ENCODE peak calls at places on chromosomes 4 and X, in ten cellular contexts. O is lung, U is HepG2, L is fibroblast of pulmonary artery, R is astrocyte of the spinal cord, P is kidney epithelial cell, B is endothelial cell of umbilical vein, N is HFF-Myc, Y is DND-41, F is transverse colon. E is an unnamed sample.

GRCh38 chr4:159111417-159111816 is 8.5 kb downstream of the RAPGEF2 start:
- DNase-seq in L (no peak), N (no peak), O (no peak), B (no peak), U (no peak), F (no peak), R (no peak), P (no peak), Y (no peak), E (no peak)

GRCh38 chr4:96194993-96195392 is 355.1 kb downstream of the PDHA2 start:
- DNase-seq in F (no peak), O (no peak), P (no peak), B (no peak), R (peak; percentile 36), L (peak; percentile 6), U (no peak), Y (no peak), N (no peak), E (peak; percentile 22)

GRCh38 chrX:51496501-51497291 is at the start of gene NUDT11:
- DNase-seq in O (peak; percentile 32), Y (no peak), N (no peak), F (peak; percentile 46), R (peak; percentile 70), L (peak; percentile 69), P (no peak), U (no peak), B (peak; percentile 68), E (peak; percentile 22)

GRCh38 chr4:8072235-8072968 is 86.2 kb downstream of the ABLIM2 start:
- DNase-seq in P (no peak), U (no peak), L (no peak), B (no peak), R (no peak), Y (no peak), F (no peak), N (no peak), O (no peak), E (no peak)

GRCh38 chr4:37763831-37764230 is 62.7 kb upstream of the PGM2 start:
- DNase-seq in L (no peak), N (no peak), R (no peak), O (no peak), F (no peak), P (no peak), U (no peak), B (no peak), Y (no peak), E (no peak)

GRCh38 chrX:48854898-48855297 is 19.5 kb upstream of the PCSK1N start:
- DNase-seq in U (peak; percentile 25), B (no peak), O (no peak), R (no peak), F (no peak), N (no peak), P (no peak), L (peak; percentile 3), Y (peak; percentile 5), E (no peak)

GRCh38 chr4:112511294-112512118 is 4.5 kb downstream of the NEUROG2 start:
- DNase-seq in B (no peak), N (no peak), L (no peak), Y (no peak), F (no peak), P (no peak), O (no peak), U (no peak), R (no peak), E (no peak)

GRCh38 chr4:128737098-128737513 is 72.4 kb upstream of the JADE1 start:
- DNase-seq in P (no peak), Y (no peak), U (no peak), N (no peak), F (no peak), R (no peak), L (peak; percentile 47), B (no peak), O (no peak), E (no peak)

GRCh38 chrX:9862953-9863352 is 76.7 kb downstream of the SHROOM2 start:
- DNase-seq in L (no peak), F (no peak), N (no peak), Y (no peak), R (no peak), U (no peak), B (no peak), P (no peak), O (no peak), E (no peak)

GRCh38 chrX:9859711-9860555 is 73.7 kb downstream of the SHROOM2 start:
- DNase-seq in N (peak; percentile 26), R (peak; percentile 61), B (no peak), F (no peak), O (no peak), L (no peak), Y (no peak), P (no peak), U (no peak), E (peak; percentile 16)

GRCh38 chrX:9862525-9862924 is 76.3 kb downstream of the SHROOM2 start:
- DNase-seq in Y (no peak), N (no peak), O (no peak), B (no peak), L (no peak), U (no peak), F (no peak), R (no peak), P (no peak), E (no peak)

GRCh38 chrX:9860826-9861225 is 74.6 kb downstream of the SHROOM2 start:
- DNase-seq in B (no peak), L (no peak), N (no peak), Y (no peak), R (no peak), P (no peak), U (no peak), F (no peak), O (no peak), E (no peak)

GRCh38 chrX:9861711-9862110 is 75.5 kb downstream of the SHROOM2 start:
- DNase-seq in O (no peak), U (peak; percentile 37), P (no peak), B (no peak), Y (no peak), L (no peak), F (no peak), R (no peak), N (no peak), E (no peak)
- TF ChIP-seq CTCF in O (no peak), U (no peak), P (no peak), B (no peak), Y (no peak), L (no peak), F (no peak), R (no peak), N (no peak), E (no peak)

DNA sequence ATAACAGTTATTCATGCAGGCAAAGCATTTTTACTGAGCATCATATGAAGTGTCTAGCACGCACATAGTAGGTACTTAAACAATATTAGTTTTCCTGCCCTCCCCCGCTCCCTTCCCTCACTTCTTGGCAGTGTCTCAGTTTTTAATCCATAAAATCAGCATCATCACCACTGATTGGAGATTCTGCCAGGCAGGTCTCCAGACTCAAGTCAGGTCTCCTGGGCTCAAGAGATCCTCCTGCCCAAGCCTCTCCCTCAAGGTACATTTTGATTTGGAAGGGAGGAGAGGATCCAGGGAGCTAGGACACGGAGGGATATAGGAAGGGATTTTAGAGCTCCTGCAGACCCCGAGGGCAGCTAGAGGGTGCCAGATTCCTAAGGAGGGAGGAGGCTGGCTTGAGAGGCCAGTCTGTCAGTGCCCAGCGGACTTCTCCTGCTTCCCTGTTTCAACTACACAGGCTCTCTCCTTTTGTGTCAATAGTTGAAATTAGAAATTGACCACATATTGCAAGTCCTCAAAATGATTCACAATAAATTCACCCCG is 4.4 kb upstream of the FAT1 start:
- DNase-seq in R (peak; percentile 53), Y (no peak), U (peak; percentile 34), F (no peak), B (no peak), N (no peak), L (peak; percentile 51), O (no peak), P (no peak), E (no peak)
- H3K4me3 ChIP-seq in R (no peak overlapping the region), Y (no peak overlapping the region), U (peak overlapping the region; percentile 69), F (peak overlapping the region; percentile 96), B (no peak overlapping the region), N (peak overlapping the region; percentile 98), L (no peak overlapping the region), O (no peak overlapping the region), P (no peak overlapping the region), E (no peak overlapping the region)

DNA sequence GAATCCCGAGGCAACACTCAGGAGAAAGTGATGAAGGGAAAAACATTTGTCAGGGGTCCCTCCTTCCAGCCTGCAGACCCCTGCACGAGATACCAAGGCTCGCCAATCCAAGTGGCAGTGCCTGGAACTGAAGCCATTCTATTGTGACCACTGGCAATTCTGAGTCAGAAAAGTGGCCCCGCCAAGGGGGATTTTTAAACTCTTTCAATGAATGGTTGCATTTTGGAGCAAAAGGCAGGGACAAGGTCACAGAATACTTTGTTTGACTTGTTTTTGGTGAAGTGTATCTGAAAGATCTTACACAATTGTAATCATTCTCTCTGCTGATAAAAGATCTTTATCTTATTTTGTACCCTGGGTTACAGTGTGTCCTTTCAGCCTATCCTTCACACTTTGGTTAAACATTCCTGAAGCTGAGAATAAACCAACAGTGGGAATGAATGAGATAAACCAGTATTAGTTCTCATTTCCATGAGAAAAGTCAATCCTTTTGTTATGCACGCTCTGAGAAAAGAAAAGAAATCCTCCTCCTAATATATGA is 115.9 kb upstream of the PDLIM3 start:
- DNase-seq in U (peak; percentile 72), R (no peak), Y (no peak), P (no peak), L (no peak), F (no peak), O (no peak), B (no peak), N (no peak), E (no peak)
- TF ChIP-seq CTCF in U (no peak), R (no peak), Y (no peak), P (no peak), L (no peak), F (no peak), O (no peak), B (no peak), N (no peak), E (no peak)

GRCh38 chr4:126779446-126780166 is 853.2 kb upstream of the INTU start:
- DNase-seq in F (no peak), O (no peak), L (no peak), N (no peak), Y (no peak), P (no peak), U (no peak), B (no peak), R (no peak), E (no peak)

GRCh38 chr4:126776361-126776760 is 856.4 kb upstream of the INTU start:
- DNase-seq in F (no peak), O (no peak), P (no peak), R (no peak), N (no peak), U (no peak), B (no peak), Y (no peak), L (no peak), E (no peak)

GRCh38 chr4:126779001-126779400 is 853.8 kb upstream of the INTU start:
- DNase-seq in U (no peak), Y (no peak), O (no peak), R (no peak), L (no peak), P (no peak), F (no peak), N (no peak), B (no peak), E (no peak)

GRCh38 chr4:126777649-126778048 is 855.1 kb upstream of the INTU start:
- DNase-seq in N (peak; percentile 89), U (no peak), O (no peak), P (no peak), F (no peak), B (peak; percentile 20), R (peak; percentile 82), Y (no peak), L (peak; percentile 44), E (peak; percentile 20)

DNA sequence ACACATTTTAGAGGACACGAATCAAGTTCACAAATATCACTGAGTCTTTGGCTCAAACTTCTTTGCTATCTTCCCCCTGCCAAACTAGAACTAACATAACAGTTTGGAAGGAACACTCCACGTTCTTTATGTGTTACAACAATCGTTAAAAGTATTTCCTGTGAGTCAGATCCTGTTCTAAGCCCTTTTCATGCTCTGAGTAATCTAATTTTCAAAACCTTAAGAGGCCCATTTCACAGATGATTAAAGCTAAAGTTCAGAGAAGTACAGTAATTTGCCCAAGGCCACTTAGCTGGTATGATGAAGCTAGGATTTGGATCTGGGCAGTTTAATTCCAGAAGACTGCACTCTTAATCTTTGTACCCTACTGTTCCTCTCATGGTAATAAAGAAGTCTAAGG is 854.4 kb upstream of the INTU start:
- DNase-seq in O (no peak), L (peak; percentile 71), P (peak; percentile 18), F (no peak), N (no peak), Y (no peak), R (peak; percentile 77), B (peak; percentile 71), U (no peak), E (peak; percentile 6)
- H3K4me3 ChIP-seq in O (no peak overlapping the region), L (no peak overlapping the region), P (no peak overlapping the region), F (no peak overlapping the region), N (no peak overlapping the region), Y (no peak overlapping the region), R (no peak overlapping the region), B (no peak overlapping the region), U (no peak overlapping the region), E (no peak overlapping the region)

E was measured in astrocyte of the cerebellum.